ENCODE peak calls at places on chromosomes 12 and 14, in four cellular contexts. J is astrocyte, F is cardiac fibroblast, E is uterus. T is an unnamed sample.

GRCh38 chr14:34650786-34651584 is 21.0 kb upstream of the SNX6 start:
- DNase-seq in J (peak; percentile 100), F (peak; percentile 99), E (peak; percentile 32), T (peak; percentile 87)

GRCh38 chr12:92827836-92828431 is 101.2 kb downstream of the EEA1 start:
- DNase-seq in J (peak; percentile 7), F (peak; percentile 70), E (no peak), T (peak; percentile 8)

GRCh38 chr12:16828891-16829290 is 222.9 kb upstream of the LMO3 start:
- DNase-seq in J (no peak), F (no peak), E (no peak), T (no peak)

GRCh38 chr12:122148657-122149056 is 25.4 kb downstream of the IL31 start:
- DNase-seq in J (peak; percentile 14), F (peak; percentile 54), E (no peak), T (no peak)

GRCh38 chr12:48816148-48816854 is 2.0 kb upstream of the CACNB3 start:
- DNase-seq in J (no peak), F (peak; percentile 24), E (no peak), T (no peak)

GRCh38 chr12:62803756-62804155 is 131.2 kb downstream of the PPM1H start:
- DNase-seq in J (no peak), F (no peak), E (no peak), T (no peak)

GRCh38 chr12:103705927-103706326 is 118.9 kb downstream of the STAB2 start:
- DNase-seq in J (no peak), F (no peak), E (no peak), T (no peak)

GRCh38 chr14:35416108-35416750 is 11.7 kb upstream of the NFKBIA start:
- DNase-seq in J (no peak), F (no peak), E (no peak), T (no peak)

GRCh38 chr12:23895792-23896218 is 53.7 kb downstream of the SOX5 start:
- DNase-seq in J (peak; percentile 89), F (no peak), E (no peak), T (no peak)

GRCh38 chr14:87944987-87945604 is 47.9 kb downstream of the GALC start:
- DNase-seq in J (peak; percentile 28), F (peak; percentile 79), E (no peak), T (peak; percentile 15)

GRCh38 chr12:26188132-26188531 is 7.2 kb upstream of the SSPN start:
- DNase-seq in J (peak; percentile 86), F (peak; percentile 28), E (no peak), T (peak; percentile 66)

GRCh38 chr14:98953544-98954346 is 318.3 kb downstream of the BCL11B start:
- DNase-seq in J (peak; percentile 79), F (peak; percentile 73), E (peak; percentile 39), T (peak; percentile 72)

GRCh38 chr14:75046899-75047298 is 4.4 kb downstream of the MLH3 start:
- DNase-seq in J (no peak), F (no peak), E (no peak), T (no peak)

GRCh38 chr14:101372494-101372813 is 188.8 kb upstream of the DIO3 start:
- DNase-seq in J (no peak), F (no peak), E (no peak), T (no peak)

GRCh38 chr14:100408350-100409015 is 85.3 kb downstream of the SLC25A47 start:
- DNase-seq in J (peak; percentile 97), F (peak; percentile 86), E (no peak), T (no peak)

GRCh38 chr12:54154708-54155316 is 34.0 kb downstream of the SMUG1 start:
- DNase-seq in J (no peak), F (no peak), E (no peak), T (no peak)

GRCh38 chr14:96184737-96185136 is 19.9 kb upstream of the BDKRB2 start:
- DNase-seq in J (peak; percentile 12), F (peak; percentile 39), E (no peak), T (no peak)

GRCh38 chr14:95953111-95953724 is 76.6 kb downstream of the TUNAR start:
- DNase-seq in J (no peak), F (peak; percentile 1), E (no peak), T (no peak)

GRCh38 chr14:36781897-36782296 is 120.2 kb downstream of the PAX9 start:
- DNase-seq in J (no peak), F (no peak), E (no peak), T (no peak)

GRCh38 chr14:50023671-50024490 is 92.5 kb downstream of the VCPKMT start:
- DNase-seq in J (peak; percentile 89), F (peak; percentile 67), E (peak; percentile 78), T (no peak)

GRCh38 chr12:52517005-52517835 is 3.0 kb downstream of the KRT5 start:
- DNase-seq in J (no peak), F (no peak), E (no peak), T (no peak)

GRCh38 chr14:21070083-21070609 is at the start of gene ARHGEF40:
- DNase-seq in J (peak; percentile 27), F (peak; percentile 54), E (peak; percentile 58), T (no peak)

GRCh38 chr12:108403952-108404351 is 64.8 kb upstream of the CMKLR1 start:
- DNase-seq in J (no peak), F (no peak), E (no peak), T (no peak)

GRCh38 chr12:102960766-102961487 is 3.5 kb downstream of the ASCL1 start:
- DNase-seq in J (no peak), F (no peak), E (no peak), T (no peak)

GRCh38 chr12:109666068-109666467 is 47.6 kb upstream of the FAM222A start:
- DNase-seq in J (no peak), F (no peak), E (no peak), T (no peak)

GRCh38 chr12:34218193-34219045 is 196.1 kb downstream of the ALG10 start:
- DNase-seq in J (peak; percentile 6), F (peak; percentile 52), E (peak; percentile 58), T (no peak)

GRCh38 chr14:60161176-60162107 is 3.8 kb downstream of the DHRS7 start:
- DNase-seq in J (no peak), F (peak; percentile 13), E (peak; percentile 16), T (no peak)

GRCh38 chr14:51726166-51726899 is 74.6 kb downstream of the FRMD6 start:
- DNase-seq in J (peak; percentile 53), F (peak; percentile 52), E (no peak), T (peak; percentile 6)

GRCh38 chr12:14854586-14855163 is 11.3 kb upstream of the ART4 start:
- DNase-seq in J (no peak), F (peak; percentile 23), E (no peak), T (no peak)

GRCh38 chr14:71728386-71728785 is 203.8 kb upstream of the RGS6 start:
- DNase-seq in J (peak; percentile 80), F (no peak), E (no peak), T (no peak)

GRCh38 chr14:34258318-34258717 is 203.7 kb downstream of the SPTSSA start:
- DNase-seq in J (peak; percentile 46), F (peak; percentile 5), E (peak; percentile 48), T (peak; percentile 14)

DNA sequence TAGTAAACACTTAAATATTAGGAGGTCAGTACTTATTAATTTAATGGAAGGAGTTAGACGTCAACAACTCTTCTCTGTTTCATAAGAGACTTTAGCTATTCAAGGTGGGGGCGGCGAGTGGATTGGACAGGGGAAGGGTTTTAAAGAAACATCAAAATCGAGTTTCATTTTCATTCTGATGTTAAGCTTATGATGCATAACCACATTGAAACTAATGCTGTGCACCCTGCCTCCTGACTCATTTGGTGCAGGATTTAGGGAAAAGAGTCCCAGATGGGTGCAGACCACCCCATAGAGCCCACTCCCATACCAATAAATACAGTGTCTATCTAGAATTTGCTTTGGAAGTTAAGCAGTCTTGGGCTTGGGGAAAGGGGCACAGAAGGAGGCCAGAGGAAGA is 7.4 kb downstream of the ZBTB39 start:
- DNase-seq in J (no peak), F (no peak), E (no peak), T (no peak)
- H3K4me3 ChIP-seq in J (no peak overlapping the region), F (no peak overlapping the region), E (no peak overlapping the region), T (no peak overlapping the region)

DNA sequence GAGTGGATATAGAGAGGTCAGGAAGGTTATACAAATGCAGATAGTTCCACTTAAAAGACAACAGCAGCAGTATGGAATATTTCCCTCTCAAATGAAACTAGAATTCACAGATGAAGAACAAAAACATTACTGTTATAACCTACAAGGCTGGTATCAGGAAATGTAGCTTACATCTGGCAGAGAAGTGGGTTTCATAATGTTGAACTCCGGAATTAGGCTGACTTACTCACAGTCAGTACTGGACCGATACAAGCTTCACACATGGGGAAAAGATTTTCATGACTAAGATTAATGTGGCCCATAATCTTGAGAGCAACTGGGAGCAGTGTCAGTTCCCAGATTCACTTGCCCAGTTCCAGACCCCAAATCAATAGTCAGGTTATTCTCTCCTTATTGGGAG is 353.9 kb downstream of the DUSP6 start:
- DNase-seq in J (no peak), F (peak; percentile 58), E (no peak), T (no peak)
- TF ChIP-seq CTCF in J (no peak), F (no peak), E (no peak), T (no peak)

GRCh38 chr12:112126916-112127315 is 1.6 kb downstream of the TRAFD1 start:
- DNase-seq in J (peak; percentile 29), F (no peak), E (no peak), T (no peak)

GRCh38 chr12:112125250-112125999 is at the start of gene TRAFD1:
- DNase-seq in J (peak; percentile 91), F (peak; percentile 98), E (peak; percentile 96), T (peak; percentile 75)

GRCh38 chr12:112126000-112126431 is 656 bp downstream of the TRAFD1 start:
- DNase-seq in J (no peak), F (no peak), E (no peak), T (no peak)

GRCh38 chr12:112122823-112123690 is 2.3 kb upstream of the TRAFD1 start:
- DNase-seq in J (peak; percentile 53), F (peak; percentile 76), E (no peak), T (no peak)

DNA sequence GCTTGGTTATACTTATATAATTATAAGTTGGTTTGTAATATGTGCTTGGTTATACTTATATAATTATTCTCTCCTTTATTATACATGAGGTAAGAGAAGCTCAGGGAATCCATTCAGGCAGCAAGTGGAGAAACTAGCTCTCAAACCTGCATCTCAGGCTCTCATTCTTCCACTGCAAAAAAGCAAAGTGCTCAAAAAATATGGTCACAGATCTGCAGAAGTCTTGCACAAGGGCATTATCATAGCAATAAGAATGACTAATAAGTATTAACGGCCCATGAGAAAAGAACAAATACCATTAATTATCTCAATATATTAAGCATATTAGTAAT is 476 bp upstream of the TRAFD1 start:
- DNase-seq in J (no peak), F (no peak), E (no peak), T (no peak)
- H3K4me3 ChIP-seq in J (no peak overlapping the region), F (peak overlapping the region; percentile 78), E (no peak overlapping the region), T (no peak overlapping the region)

GRCh38 chr12:113317122-113317521 is 17.8 kb downstream of the SLC8B1 start:
- DNase-seq in J (no peak), F (no peak), E (no peak), T (no peak)

GRCh38 chr12:113315358-113315757 is 19.6 kb downstream of the SLC8B1 start:
- DNase-seq in J (no peak), F (no peak), E (no peak), T (no peak)

GRCh38 chr12:113314121-113314529 is 20.8 kb downstream of the SLC8B1 start:
- DNase-seq in J (peak; percentile 42), F (no peak), E (no peak), T (no peak)

GRCh38 chr12:113318046-113318656 is 16.8 kb downstream of the SLC8B1 start:
- DNase-seq in J (no peak), F (no peak), E (no peak), T (no peak)

DNA sequence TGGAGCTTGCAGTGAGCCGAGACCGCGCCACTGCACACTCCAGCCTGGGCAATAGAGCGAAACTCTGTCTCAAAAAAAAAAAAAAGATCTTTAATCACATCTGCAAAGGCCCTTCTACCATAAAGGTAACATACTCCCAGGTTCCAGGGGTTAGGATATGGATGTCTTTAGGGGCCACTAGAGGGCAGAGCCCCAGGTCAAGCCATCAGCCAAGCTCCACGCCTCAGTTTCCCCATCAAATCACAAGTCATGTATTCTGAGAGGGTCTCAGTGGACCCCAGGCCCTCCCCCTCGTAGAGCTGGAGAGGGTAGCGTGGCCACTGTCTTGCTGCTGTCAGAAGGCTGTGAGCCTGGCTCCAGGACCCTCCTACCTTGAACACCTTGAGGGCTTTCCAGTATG is 18.8 kb downstream of the SLC8B1 start:
- DNase-seq in J (no peak), F (no peak), E (no peak), T (no peak)
- TF ChIP-seq CTCF in J (no peak), F (peak; percentile 6), E (no peak), T (peak; percentile 3)